ENCODE peak calls at places on chromosome 22, in six cellular contexts. H is lower leg skin, I is IMR-90, R is K562, F is heart left ventricle, X is ovary. U is an unnamed sample.

GRCh38 chr22:27641049-27641790 is 160.3 kb downstream of the MN1 start:
- DNase-seq in H (no peak), I (peak; percentile 29), R (no peak), F (no peak), X (no peak), U (no peak)

GRCh38 chr22:38973289-38974169 is 8.6 kb upstream of the APOBEC3B start:
- DNase-seq in H (no peak), I (peak; percentile 17), R (peak; percentile 47), F (no peak), X (peak; percentile 23), U (peak; percentile 63)

GRCh38 chr22:29095459-29095858 is 22.6 kb downstream of the KREMEN1 start:
- DNase-seq in H (no peak), I (no peak), R (no peak), F (no peak), X (no peak), U (no peak)

GRCh38 chr22:28829358-28830181 is 29.2 kb upstream of the XBP1 start:
- DNase-seq in H (peak; percentile 76), I (peak; percentile 73), R (peak; percentile 75), F (peak; percentile 73), X (peak; percentile 76), U (peak; percentile 88)

GRCh38 chr22:26592368-26593015 is 2.6 kb upstream of the TPST2 start:
- DNase-seq in H (no peak), I (no peak), R (no peak), F (no peak), X (no peak), U (no peak)

GRCh38 chr22:30984317-30984716 is 15.3 kb downstream of the TUG1 start:
- DNase-seq in H (no peak), I (no peak), R (no peak), F (no peak), X (no peak), U (no peak)

GRCh38 chr22:35322893-35323292 is 23.2 kb downstream of the TOM1 start:
- DNase-seq in H (no peak), I (no peak), R (no peak), F (no peak), X (no peak), U (no peak)

GRCh38 chr22:49400866-49401598 is 426.6 kb downstream of the BRD1 start:
- DNase-seq in H (peak; percentile 1), I (no peak), R (no peak), F (no peak), X (no peak), U (no peak)

GRCh38 chr22:49057910-49058309 is 769.8 kb downstream of the BRD1 start:
- DNase-seq in H (no peak), I (no peak), R (no peak), F (no peak), X (no peak), U (no peak)

GRCh38 chr22:25404923-25405853 is 159.3 kb upstream of the GRK3 start:
- DNase-seq in H (peak; percentile 64), I (peak; percentile 73), R (peak; percentile 83), F (peak; percentile 89), X (peak; percentile 72), U (peak; percentile 82)
- TF ChIP-seq POLR2A in H (no peak), I (peak; percentile 72), R (no peak), F (no peak), X (peak; percentile 51), U (peak; percentile 53)

GRCh38 chr22:32917577-32918375 is 116.3 kb downstream of the TIMP3 start:
- DNase-seq in H (no peak), I (no peak), R (no peak), F (no peak), X (no peak), U (no peak)

GRCh38 chr22:32920032-32920628 is 118.6 kb downstream of the TIMP3 start:
- DNase-seq in H (peak; percentile 40), I (peak; percentile 33), R (no peak), F (peak; percentile 41), X (peak; percentile 66), U (peak; percentile 64)

GRCh38 chr22:32919629-32920028 is 118.1 kb downstream of the TIMP3 start:
- DNase-seq in H (no peak), I (no peak), R (no peak), F (no peak), X (no peak), U (no peak)

GRCh38 chr22:32918741-32919140 is 117.2 kb downstream of the TIMP3 start:
- DNase-seq in H (no peak), I (no peak), R (no peak), F (no peak), X (no peak), U (no peak)

GRCh38 chr22:32916025-32916424 is 114.5 kb downstream of the TIMP3 start:
- DNase-seq in H (no peak), I (no peak), R (no peak), F (no peak), X (no peak), U (no peak)
- TF ChIP-seq POLR2A in H (no peak), I (no peak), R (no peak), F (no peak), X (no peak), U (no peak)

DNA sequence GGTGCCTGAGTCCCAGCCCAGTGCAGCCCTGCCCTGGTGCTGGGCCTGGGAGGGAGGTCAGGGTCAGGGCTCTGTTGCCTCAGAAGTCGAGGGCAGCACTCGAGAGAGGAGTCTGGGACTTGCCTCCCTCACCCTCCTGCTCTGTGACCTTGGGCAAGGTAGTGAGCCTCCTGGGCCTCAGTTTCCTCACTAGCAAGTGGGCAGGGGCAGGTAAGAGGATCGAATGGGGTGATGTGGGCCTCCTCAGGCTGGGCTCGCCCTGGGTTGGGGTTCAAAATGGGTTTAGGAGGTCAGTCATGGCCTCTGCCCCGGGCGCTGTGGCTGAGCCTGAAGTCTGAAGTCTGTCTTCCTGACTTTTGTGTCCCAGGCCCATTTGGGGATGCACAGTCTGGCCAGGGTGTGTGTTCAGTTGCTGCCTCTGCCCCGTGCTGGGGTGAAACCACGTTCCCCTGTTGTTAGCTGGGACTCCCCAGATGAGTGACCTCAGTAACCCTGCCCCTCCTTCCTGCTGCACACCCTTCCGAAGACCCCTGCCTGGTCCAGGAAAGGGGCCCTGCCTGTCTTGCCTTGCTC is 40.9 kb upstream of the CELSR1 start:
- DNase-seq in H (no peak), I (no peak), R (no peak), F (peak; percentile 24), X (no peak), U (no peak)
- TF ChIP-seq POLR2A in H (no peak), I (no peak), R (no peak), F (no peak), X (no peak), U (no peak)

GRCh38 chr22:44721206-44721605 is 19.2 kb downstream of the PRR5 start:
- DNase-seq in H (no peak), I (no peak), R (no peak), F (no peak), X (no peak), U (no peak)

GRCh38 chr22:44722611-44723010 is 20.6 kb downstream of the PRR5 start:
- DNase-seq in H (no peak), I (no peak), R (no peak), F (no peak), X (no peak), U (no peak)

GRCh38 chr22:44723801-44724200 is 21.8 kb downstream of the PRR5 start:
- DNase-seq in H (no peak), I (peak; percentile 49), R (no peak), F (no peak), X (no peak), U (no peak)

GRCh38 chr22:44718418-44718817 is 16.4 kb downstream of the PRR5 start:
- DNase-seq in H (no peak), I (no peak), R (no peak), F (no peak), X (no peak), U (no peak)

GRCh38 chr22:44719586-44720368 is 17.8 kb downstream of the PRR5 start:
- DNase-seq in H (no peak), I (no peak), R (no peak), F (no peak), X (peak; percentile 53), U (peak; percentile 75)
- TF ChIP-seq POLR2A in H (no peak), I (no peak), R (no peak), F (no peak), X (no peak), U (no peak)

GRCh38 chr22:20933910-20934309 is 16.7 kb downstream of the CRKL start:
- DNase-seq in H (no peak), I (no peak), R (no peak), F (no peak), X (no peak), U (no peak)

GRCh38 chr22:20930004-20930403 is 12.8 kb downstream of the CRKL start:
- DNase-seq in H (no peak), I (no peak), R (peak; percentile 34), F (no peak), X (no peak), U (no peak)

GRCh38 chr22:20927940-20928572 is 10.8 kb downstream of the CRKL start:
- DNase-seq in H (no peak), I (no peak), R (no peak), F (no peak), X (no peak), U (no peak)

GRCh38 chr22:20928573-20928967 is 11.4 kb downstream of the CRKL start:
- DNase-seq in H (no peak), I (no peak), R (no peak), F (no peak), X (no peak), U (no peak)

GRCh38 chr22:20931126-20931654 is 14.0 kb downstream of the CRKL start:
- DNase-seq in H (no peak), I (no peak), R (peak; percentile 38), F (no peak), X (no peak), U (no peak)
- TF ChIP-seq POLR2A in H (no peak), I (no peak), R (no peak), F (no peak), X (no peak), U (no peak)

GRCh38 chr22:37564111-37564711 is 3.9 kb downstream of the CDC42EP1 start:
- DNase-seq in H (no peak), I (peak; percentile 49), R (no peak), F (peak; percentile 67), X (no peak), U (no peak)
- TF ChIP-seq POLR2A in H (no peak), I (no peak), R (no peak), F (no peak), X (no peak), U (no peak)

GRCh38 chr22:20530368-20531153 is 23.2 kb downstream of the MED15 start:
- DNase-seq in H (no peak), I (peak; percentile 83), R (no peak), F (no peak), X (no peak), U (no peak)

GRCh38 chr22:20532256-20532993 is 25.0 kb downstream of the MED15 start:
- DNase-seq in H (no peak), I (no peak), R (no peak), F (no peak), X (no peak), U (no peak)

GRCh38 chr22:20533095-20533878 is 25.9 kb downstream of the MED15 start:
- DNase-seq in H (no peak), I (no peak), R (no peak), F (no peak), X (no peak), U (no peak)

GRCh38 chr22:20531154-20531403 is 23.7 kb downstream of the MED15 start:
- DNase-seq in H (no peak), I (no peak), R (no peak), F (no peak), X (no peak), U (no peak)

GRCh38 chr22:20531404-20532181 is 24.2 kb downstream of the MED15 start:
- DNase-seq in H (no peak), I (peak; percentile 90), R (peak; percentile 74), F (peak; percentile 63), X (no peak), U (peak; percentile 69)
- TF ChIP-seq POLR2A in H (no peak), I (peak; percentile 14), R (no peak), F (no peak), X (no peak), U (no peak)

U was measured in testis.